ENCODE peak calls at places on chromosome 17, in six cellular contexts. One of them, this sample, is unnamed.

GRCh38 chr17:38922538-38923291 is 2.7 kb upstream of the LASP1NB start:
- DNase-seq in stimulated activated CD4-positive, alpha-beta T cell treated with anti-CD3 and anti-CD28 coated beads, Interleukin-1b, Interleukin-23, amount 100 ng/mL, for 24 hours: no peak
- DNase-seq in HTR-8/SVneo: peak
- DNase-seq in iPS DF 6.9: no peak
- DNase-seq in NCI-H2171: peak
- DNase-seq in uterus: peak
- DNase-seq in this sample: peak

GRCh38 chr17:57629886-57630285 is 115.2 kb downstream of the CCDC182 start:
- DNase-seq in NCI-H2171: no peak
- DNase-seq in iPS DF 6.9: no peak
- DNase-seq in stimulated activated CD4-positive, alpha-beta T cell treated with anti-CD3 and anti-CD28 coated beads, Interleukin-1b, Interleukin-23, amount 100 ng/mL, for 24 hours: no peak
- DNase-seq in uterus: no peak
- DNase-seq in HTR-8/SVneo: no peak
- DNase-seq in this sample: no peak

GRCh38 chr17:62627904-62628603 is 584 bp downstream of the MRC2 start:
- DNase-seq in iPS DF 6.9: no peak
- DNase-seq in NCI-H2171: no peak
- DNase-seq in uterus: peak
- DNase-seq in HTR-8/SVneo: peak
- DNase-seq in stimulated activated CD4-positive, alpha-beta T cell treated with anti-CD3 and anti-CD28 coated beads, Interleukin-1b, Interleukin-23, amount 100 ng/mL, for 24 hours: peak
- DNase-seq in this sample: peak

GRCh38 chr17:39939588-39940419 is 12.3 kb downstream of the LRRC3C start:
- DNase-seq in NCI-H2171: peak
- DNase-seq in stimulated activated CD4-positive, alpha-beta T cell treated with anti-CD3 and anti-CD28 coated beads, Interleukin-1b, Interleukin-23, amount 100 ng/mL, for 24 hours: peak
- DNase-seq in iPS DF 6.9: no peak
- DNase-seq in HTR-8/SVneo: peak
- DNase-seq in uterus: peak
- DNase-seq in this sample: peak

GRCh38 chr17:16215002-16215272 is 397 bp downstream of the NCOR1 start:
- DNase-seq in HTR-8/SVneo: peak
- DNase-seq in stimulated activated CD4-positive, alpha-beta T cell treated with anti-CD3 and anti-CD28 coated beads, Interleukin-1b, Interleukin-23, amount 100 ng/mL, for 24 hours: no peak
- DNase-seq in uterus: peak
- DNase-seq in NCI-H2171: no peak
- DNase-seq in iPS DF 6.9: no peak
- DNase-seq in this sample: peak

GRCh38 chr17:670286-670685 is 44.4 kb downstream of the VPS53 start:
- DNase-seq in NCI-H2171: no peak
- DNase-seq in HTR-8/SVneo: no peak
- DNase-seq in uterus: no peak
- DNase-seq in stimulated activated CD4-positive, alpha-beta T cell treated with anti-CD3 and anti-CD28 coated beads, Interleukin-1b, Interleukin-23, amount 100 ng/mL, for 24 hours: no peak
- DNase-seq in iPS DF 6.9: no peak
- DNase-seq in this sample: no peak

GRCh38 chr17:81859906-81860755 is at the start of gene P4HB:
- DNase-seq in uterus: no peak
- DNase-seq in NCI-H2171: no peak
- DNase-seq in HTR-8/SVneo: no peak
- DNase-seq in iPS DF 6.9: no peak
- DNase-seq in stimulated activated CD4-positive, alpha-beta T cell treated with anti-CD3 and anti-CD28 coated beads, Interleukin-1b, Interleukin-23, amount 100 ng/mL, for 24 hours: no peak
- DNase-seq in this sample: no peak

GRCh38 chr17:34626141-34626681 is 46.8 kb downstream of the TMEM132E start:
- DNase-seq in NCI-H2171: no peak
- DNase-seq in stimulated activated CD4-positive, alpha-beta T cell treated with anti-CD3 and anti-CD28 coated beads, Interleukin-1b, Interleukin-23, amount 100 ng/mL, for 24 hours: no peak
- DNase-seq in HTR-8/SVneo: no peak
- DNase-seq in iPS DF 6.9: no peak
- DNase-seq in uterus: no peak
- DNase-seq in this sample: no peak

GRCh38 chr17:65583921-65584603 is 22.6 kb upstream of the AXIN2 start:
- DNase-seq in uterus: no peak
- DNase-seq in stimulated activated CD4-positive, alpha-beta T cell treated with anti-CD3 and anti-CD28 coated beads, Interleukin-1b, Interleukin-23, amount 100 ng/mL, for 24 hours: no peak
- DNase-seq in HTR-8/SVneo: no peak
- DNase-seq in NCI-H2171: no peak
- DNase-seq in iPS DF 6.9: no peak
- DNase-seq in this sample: no peak

GRCh38 chr17:17818088-17818526 is 18.7 kb downstream of the SREBF1 start:
- DNase-seq in iPS DF 6.9: no peak
- DNase-seq in uterus: peak
- DNase-seq in stimulated activated CD4-positive, alpha-beta T cell treated with anti-CD3 and anti-CD28 coated beads, Interleukin-1b, Interleukin-23, amount 100 ng/mL, for 24 hours: peak
- DNase-seq in HTR-8/SVneo: peak
- DNase-seq in NCI-H2171: no peak
- DNase-seq in this sample: peak

GRCh38 chr17:57553525-57553924 is 191.6 kb downstream of the CCDC182 start:
- DNase-seq in NCI-H2171: no peak
- DNase-seq in iPS DF 6.9: no peak
- DNase-seq in HTR-8/SVneo: no peak
- DNase-seq in stimulated activated CD4-positive, alpha-beta T cell treated with anti-CD3 and anti-CD28 coated beads, Interleukin-1b, Interleukin-23, amount 100 ng/mL, for 24 hours: no peak
- DNase-seq in uterus: no peak
- DNase-seq in this sample: peak

GRCh38 chr17:63116228-63116627 is 150.2 kb downstream of the TANC2 start:
- DNase-seq in NCI-H2171: no peak
- DNase-seq in uterus: no peak
- DNase-seq in iPS DF 6.9: no peak
- DNase-seq in HTR-8/SVneo: no peak
- DNase-seq in stimulated activated CD4-positive, alpha-beta T cell treated with anti-CD3 and anti-CD28 coated beads, Interleukin-1b, Interleukin-23, amount 100 ng/mL, for 24 hours: no peak
- DNase-seq in this sample: no peak

GRCh38 chr17:71830916-71831315 is 289.9 kb upstream of the SOX9 start:
- DNase-seq in HTR-8/SVneo: no peak
- DNase-seq in NCI-H2171: no peak
- DNase-seq in stimulated activated CD4-positive, alpha-beta T cell treated with anti-CD3 and anti-CD28 coated beads, Interleukin-1b, Interleukin-23, amount 100 ng/mL, for 24 hours: no peak
- DNase-seq in uterus: no peak
- DNase-seq in iPS DF 6.9: no peak
- DNase-seq in this sample: no peak

GRCh38 chr17:79645777-79646088 is 34.9 kb upstream of the RBFOX3 start:
- DNase-seq in NCI-H2171: no peak
- DNase-seq in iPS DF 6.9: no peak
- DNase-seq in uterus: no peak
- DNase-seq in stimulated activated CD4-positive, alpha-beta T cell treated with anti-CD3 and anti-CD28 coated beads, Interleukin-1b, Interleukin-23, amount 100 ng/mL, for 24 hours: no peak
- DNase-seq in HTR-8/SVneo: no peak
- DNase-seq in this sample: no peak

GRCh38 chr17:63635313-63635712 is 13.1 kb downstream of the MAP3K3 start:
- DNase-seq in stimulated activated CD4-positive, alpha-beta T cell treated with anti-CD3 and anti-CD28 coated beads, Interleukin-1b, Interleukin-23, amount 100 ng/mL, for 24 hours: no peak
- DNase-seq in uterus: no peak
- DNase-seq in iPS DF 6.9: no peak
- DNase-seq in HTR-8/SVneo: no peak
- DNase-seq in NCI-H2171: no peak
- DNase-seq in this sample: no peak

GRCh38 chr17:78173025-78173715 is 4.8 kb downstream of the SYNGR2 start:
- DNase-seq in uterus: peak
- DNase-seq in stimulated activated CD4-positive, alpha-beta T cell treated with anti-CD3 and anti-CD28 coated beads, Interleukin-1b, Interleukin-23, amount 100 ng/mL, for 24 hours: no peak
- DNase-seq in NCI-H2171: no peak
- DNase-seq in iPS DF 6.9: no peak
- DNase-seq in HTR-8/SVneo: no peak
- DNase-seq in this sample: peak

GRCh38 chr17:1764274-1764673 is 2.4 kb downstream of the SERPINF1 start:
- DNase-seq in uterus: peak
- DNase-seq in stimulated activated CD4-positive, alpha-beta T cell treated with anti-CD3 and anti-CD28 coated beads, Interleukin-1b, Interleukin-23, amount 100 ng/mL, for 24 hours: no peak
- DNase-seq in HTR-8/SVneo: no peak
- DNase-seq in iPS DF 6.9: no peak
- DNase-seq in NCI-H2171: peak
- DNase-seq in this sample: peak

GRCh38 chr17:70476368-70476767 is 307.0 kb downstream of the KCNJ2 start:
- DNase-seq in iPS DF 6.9: no peak
- DNase-seq in stimulated activated CD4-positive, alpha-beta T cell treated with anti-CD3 and anti-CD28 coated beads, Interleukin-1b, Interleukin-23, amount 100 ng/mL, for 24 hours: no peak
- DNase-seq in HTR-8/SVneo: no peak
- DNase-seq in NCI-H2171: no peak
- DNase-seq in uterus: no peak
- DNase-seq in this sample: no peak

GRCh38 chr17:70375406-70375805 is 206.1 kb downstream of the KCNJ2 start:
- DNase-seq in NCI-H2171: no peak
- DNase-seq in uterus: no peak
- DNase-seq in stimulated activated CD4-positive, alpha-beta T cell treated with anti-CD3 and anti-CD28 coated beads, Interleukin-1b, Interleukin-23, amount 100 ng/mL, for 24 hours: no peak
- DNase-seq in HTR-8/SVneo: no peak
- DNase-seq in iPS DF 6.9: no peak
- DNase-seq in this sample: no peak

GRCh38 chr17:78192616-78193015 is 5.5 kb downstream of the AFMID start:
- DNase-seq in HTR-8/SVneo: no peak
- DNase-seq in NCI-H2171: no peak
- DNase-seq in iPS DF 6.9: no peak
- DNase-seq in uterus: no peak
- DNase-seq in stimulated activated CD4-positive, alpha-beta T cell treated with anti-CD3 and anti-CD28 coated beads, Interleukin-1b, Interleukin-23, amount 100 ng/mL, for 24 hours: no peak
- DNase-seq in this sample: no peak

GRCh38 chr17:51060396-51060795 is 60.3 kb downstream of the SPAG9 start:
- DNase-seq in HTR-8/SVneo: no peak
- DNase-seq in stimulated activated CD4-positive, alpha-beta T cell treated with anti-CD3 and anti-CD28 coated beads, Interleukin-1b, Interleukin-23, amount 100 ng/mL, for 24 hours: no peak
- DNase-seq in uterus: no peak
- DNase-seq in NCI-H2171: peak
- DNase-seq in iPS DF 6.9: no peak
- DNase-seq in this sample: no peak

GRCh38 chr17:82375359-82376041 is 3.9 kb downstream of the UTS2R start:
- DNase-seq in stimulated activated CD4-positive, alpha-beta T cell treated with anti-CD3 and anti-CD28 coated beads, Interleukin-1b, Interleukin-23, amount 100 ng/mL, for 24 hours: no peak
- DNase-seq in iPS DF 6.9: no peak
- DNase-seq in HTR-8/SVneo: no peak
- DNase-seq in uterus: no peak
- DNase-seq in NCI-H2171: no peak
- DNase-seq in this sample: no peak

GRCh38 chr17:67281053-67281452 is 36.1 kb upstream of the HELZ start:
- DNase-seq in iPS DF 6.9: no peak
- DNase-seq in HTR-8/SVneo: no peak
- DNase-seq in NCI-H2171: peak
- DNase-seq in uterus: no peak
- DNase-seq in stimulated activated CD4-positive, alpha-beta T cell treated with anti-CD3 and anti-CD28 coated beads, Interleukin-1b, Interleukin-23, amount 100 ng/mL, for 24 hours: no peak
- DNase-seq in this sample: no peak

GRCh38 chr17:30273373-30273772 is 18.4 kb downstream of the BLMH start:
- DNase-seq in HTR-8/SVneo: no peak
- DNase-seq in iPS DF 6.9: no peak
- DNase-seq in NCI-H2171: peak
- DNase-seq in uterus: no peak
- DNase-seq in stimulated activated CD4-positive, alpha-beta T cell treated with anti-CD3 and anti-CD28 coated beads, Interleukin-1b, Interleukin-23, amount 100 ng/mL, for 24 hours: no peak
- DNase-seq in this sample: no peak

GRCh38 chr17:47692895-47693666 is 880 bp upstream of the TBKBP1 start:
- DNase-seq in uterus: no peak
- DNase-seq in NCI-H2171: no peak
- DNase-seq in stimulated activated CD4-positive, alpha-beta T cell treated with anti-CD3 and anti-CD28 coated beads, Interleukin-1b, Interleukin-23, amount 100 ng/mL, for 24 hours: no peak
- DNase-seq in iPS DF 6.9: no peak
- DNase-seq in HTR-8/SVneo: no peak
- DNase-seq in this sample: peak

GRCh38 chr17:64118452-64118979 is 11.4 kb downstream of the ERN1 start:
- DNase-seq in stimulated activated CD4-positive, alpha-beta T cell treated with anti-CD3 and anti-CD28 coated beads, Interleukin-1b, Interleukin-23, amount 100 ng/mL, for 24 hours: no peak
- DNase-seq in NCI-H2171: no peak
- DNase-seq in uterus: peak
- DNase-seq in HTR-8/SVneo: no peak
- DNase-seq in iPS DF 6.9: no peak
- DNase-seq in this sample: no peak

GRCh38 chr17:77200711-77201110 is 59.9 kb downstream of the SEC14L1 start:
- DNase-seq in stimulated activated CD4-positive, alpha-beta T cell treated with anti-CD3 and anti-CD28 coated beads, Interleukin-1b, Interleukin-23, amount 100 ng/mL, for 24 hours: no peak
- DNase-seq in HTR-8/SVneo: no peak
- DNase-seq in NCI-H2171: no peak
- DNase-seq in iPS DF 6.9: no peak
- DNase-seq in uterus: no peak
- DNase-seq in this sample: no peak

GRCh38 chr17:82941021-82942001 is 101.5 kb upstream of the ZNF750 start:
- DNase-seq in NCI-H2171: no peak
- DNase-seq in uterus: peak
- DNase-seq in stimulated activated CD4-positive, alpha-beta T cell treated with anti-CD3 and anti-CD28 coated beads, Interleukin-1b, Interleukin-23, amount 100 ng/mL, for 24 hours: no peak
- DNase-seq in HTR-8/SVneo: no peak
- DNase-seq in iPS DF 6.9: no peak
- DNase-seq in this sample: no peak

GRCh38 chr17:80503921-80504320 is 27.5 kb upstream of the NPTX1 start:
- DNase-seq in uterus: no peak
- DNase-seq in stimulated activated CD4-positive, alpha-beta T cell treated with anti-CD3 and anti-CD28 coated beads, Interleukin-1b, Interleukin-23, amount 100 ng/mL, for 24 hours: no peak
- DNase-seq in NCI-H2171: no peak
- DNase-seq in HTR-8/SVneo: no peak
- DNase-seq in iPS DF 6.9: no peak
- DNase-seq in this sample: no peak

GRCh38 chr17:51439395-51440229 is 179.3 kb downstream of the UTP18 start:
- DNase-seq in iPS DF 6.9: no peak
- DNase-seq in NCI-H2171: no peak
- DNase-seq in HTR-8/SVneo: no peak
- DNase-seq in stimulated activated CD4-positive, alpha-beta T cell treated with anti-CD3 and anti-CD28 coated beads, Interleukin-1b, Interleukin-23, amount 100 ng/mL, for 24 hours: no peak
- DNase-seq in uterus: no peak
- DNase-seq in this sample: no peak

GRCh38 chr17:36939944-36940312 is 2.7 kb downstream of the LHX1 start:
- DNase-seq in uterus: no peak
- DNase-seq in iPS DF 6.9: no peak
- DNase-seq in HTR-8/SVneo: no peak
- DNase-seq in NCI-H2171: no peak
- DNase-seq in stimulated activated CD4-positive, alpha-beta T cell treated with anti-CD3 and anti-CD28 coated beads, Interleukin-1b, Interleukin-23, amount 100 ng/mL, for 24 hours: no peak
- DNase-seq in this sample: no peak